ENCODE peak calls at places on chromosomes 11 and 22, in four cellular contexts. One of them, this sample, is unnamed.
A peak's percentile ranks its signal among the peaks of the same experiment; 100 is the strongest.

GRCh38 chr11:19691815-19692214 is 20.8 kb upstream of the NAV2 start:
- DNase-seq in GM12878: no peak
- DNase-seq in HepG2: no peak
- DNase-seq in H1: no peak
- DNase-seq in this sample: no peak

GRCh38 chr11:114187173-114187572 is 109.0 kb upstream of the NNMT start:
- DNase-seq in GM12878: no peak
- DNase-seq in HepG2: no peak
- DNase-seq in H1: no peak
- DNase-seq in this sample: no peak

GRCh38 chr11:44611687-44612437 is 46.4 kb downstream of the CD82 start:
- DNase-seq in GM12878: peak; percentile 86
- DNase-seq in HepG2: no peak
- DNase-seq in H1: no peak
- DNase-seq in this sample: peak; percentile 52

GRCh38 chr11:100682247-100682969 is 4.7 kb upstream of the ARHGAP42 start:
- DNase-seq in GM12878: no peak
- DNase-seq in HepG2: no peak
- DNase-seq in H1: no peak
- DNase-seq in this sample: no peak

GRCh38 chr22:29710922-29711593 is 8.7 kb upstream of the CABP7 start:
- DNase-seq in GM12878: no peak
- DNase-seq in HepG2: no peak
- DNase-seq in H1: no peak
- DNase-seq in this sample: no peak

GRCh38 chr11:31902706-31903105 is 91.6 kb upstream of the PAX6 start:
- DNase-seq in GM12878: no peak
- DNase-seq in HepG2: no peak
- DNase-seq in H1: no peak
- DNase-seq in this sample: no peak

GRCh38 chr22:17981497-17981896 is 42.9 kb downstream of the MICAL3 start:
- DNase-seq in GM12878: no peak
- DNase-seq in HepG2: no peak
- DNase-seq in H1: no peak
- DNase-seq in this sample: no peak

GRCh38 chr22:23652711-23653110 is 20.6 kb upstream of the DRICH1 start:
- DNase-seq in GM12878: no peak
- DNase-seq in HepG2: no peak
- DNase-seq in H1: no peak
- DNase-seq in this sample: no peak

GRCh38 chr22:29245626-29246385 is 22.0 kb downstream of the RHBDD3 start:
- DNase-seq in GM12878: no peak
- DNase-seq in HepG2: peak; percentile 62
- DNase-seq in H1: peak; percentile 89
- DNase-seq in this sample: peak; percentile 64

GRCh38 chr11:111298466-111299110 is at the start of gene POU2AF3:
- DNase-seq in GM12878: no peak
- DNase-seq in HepG2: no peak
- DNase-seq in H1: no peak
- DNase-seq in this sample: peak; percentile 23

GRCh38 chr11:70522613-70523311 is 124.4 kb downstream of the CTTN start:
- DNase-seq in GM12878: no peak
- DNase-seq in HepG2: no peak
- DNase-seq in H1: peak; percentile 52
- DNase-seq in this sample: no peak

GRCh38 chr11:848988-849824 is 6.6 kb downstream of the TSPAN4 start:
- DNase-seq in GM12878: no peak
- DNase-seq in HepG2: no peak
- DNase-seq in H1: peak; percentile 90
- DNase-seq in this sample: no peak

GRCh38 chr11:66856496-66857233 is at the start of gene LRFN4:
- DNase-seq in GM12878: no peak
- DNase-seq in HepG2: no peak
- DNase-seq in H1: no peak
- DNase-seq in this sample: peak; percentile 78
- TF ChIP-seq POLR2AphosphoS5 in GM12878: no peak
- TF ChIP-seq POLR2AphosphoS5 in HepG2: no peak
- TF ChIP-seq POLR2AphosphoS5 in H1: peak; percentile 60
- TF ChIP-seq POLR2AphosphoS5 in this sample: no peak

DNA sequence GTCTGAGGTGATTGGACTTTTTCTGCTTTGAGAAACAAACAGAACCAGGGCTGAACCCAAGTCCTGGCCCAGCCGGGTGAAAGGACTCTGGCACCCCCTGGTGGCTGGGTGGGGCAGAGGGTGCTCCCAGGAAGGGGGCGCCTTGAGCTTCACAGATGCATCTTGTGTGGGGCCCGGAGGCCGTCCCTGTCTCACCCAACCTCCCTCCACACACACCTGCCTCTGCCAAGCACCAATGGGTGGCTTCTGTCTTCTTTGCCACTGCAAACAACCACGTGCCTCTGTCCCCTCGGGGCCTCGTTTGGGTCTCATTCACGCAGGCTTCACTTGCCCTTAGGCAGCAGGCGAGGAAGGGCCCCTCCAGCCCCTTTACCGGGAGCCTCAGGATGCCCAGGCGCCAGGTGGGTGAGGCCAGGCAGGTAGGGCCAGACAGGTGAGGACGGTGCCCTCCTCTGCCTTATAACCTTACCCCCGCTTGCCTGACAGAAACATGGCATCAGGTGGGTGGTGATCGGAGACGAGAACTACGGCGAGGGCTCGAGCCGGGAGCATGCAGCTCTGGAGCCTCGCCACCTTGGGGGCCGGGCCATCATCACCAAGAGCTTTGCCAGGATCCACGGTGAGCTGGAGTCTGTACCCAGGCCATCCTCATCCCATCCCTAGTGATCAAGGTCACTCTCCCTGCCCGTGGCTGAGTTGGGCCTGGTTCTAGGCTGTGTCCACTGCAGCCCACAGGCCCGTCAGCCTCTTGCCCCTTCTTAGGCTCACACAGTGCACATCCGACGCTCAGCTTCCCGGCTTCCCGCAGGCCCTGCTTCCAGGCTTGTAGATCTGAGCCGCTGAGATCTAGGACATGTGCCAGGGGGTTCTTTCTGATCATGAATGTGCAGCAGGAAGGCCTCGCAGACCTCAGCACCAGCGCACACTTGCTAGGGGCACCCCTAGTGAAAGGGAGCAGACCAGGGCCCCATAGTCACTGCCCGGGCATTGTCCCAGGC is 17.2 kb downstream of the POLR3H start:
- DNase-seq in GM12878: no peak
- DNase-seq in HepG2: no peak
- DNase-seq in H1: peak; percentile 90
- DNase-seq in this sample: peak; percentile 83
- TF ChIP-seq TAF1 in GM12878: no peak
- TF ChIP-seq TAF1 in HepG2: no peak
- TF ChIP-seq TAF1 in H1: no peak
- TF ChIP-seq TAF1 in this sample: no peak

GRCh38 chr11:72724851-72725730 is 27.1 kb downstream of the ARAP1 start:
- DNase-seq in GM12878: no peak
- DNase-seq in HepG2: peak; percentile 80
- DNase-seq in H1: peak; percentile 89
- DNase-seq in this sample: no peak
- TF ChIP-seq POLR2A in GM12878: no peak
- TF ChIP-seq POLR2A in HepG2: no peak
- TF ChIP-seq POLR2A in H1: no peak
- TF ChIP-seq POLR2A in this sample: no peak

GRCh38 chr11:72245232-72245816 is 1.3 kb upstream of the PHOX2A start:
- DNase-seq in GM12878: no peak
- DNase-seq in HepG2: no peak
- DNase-seq in H1: peak; percentile 52
- DNase-seq in this sample: no peak
- TF ChIP-seq POLR2AphosphoS5 in GM12878: no peak
- TF ChIP-seq POLR2AphosphoS5 in HepG2: no peak
- TF ChIP-seq POLR2AphosphoS5 in H1: no peak
- TF ChIP-seq POLR2AphosphoS5 in this sample: no peak

DNA sequence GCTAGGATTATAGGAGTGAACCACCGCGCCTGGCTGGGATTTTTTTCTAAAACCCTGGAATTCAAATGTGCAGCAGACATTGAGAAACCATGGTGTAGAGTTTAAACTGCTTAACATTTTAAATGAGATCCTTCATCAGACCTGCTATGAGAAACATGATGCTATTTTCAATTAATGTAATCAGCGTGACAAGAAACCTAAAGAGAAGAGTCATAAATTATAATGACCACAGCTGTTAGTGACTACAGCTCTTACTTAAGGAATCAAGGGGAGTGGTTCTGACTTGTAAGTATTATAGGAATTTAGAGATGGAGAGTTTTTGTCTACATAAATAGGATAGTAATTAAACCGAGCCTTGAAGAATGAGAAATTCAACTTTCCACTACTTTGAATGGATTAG is 170.6 kb downstream of the BARX2 start:
- DNase-seq in GM12878: no peak
- DNase-seq in HepG2: no peak
- DNase-seq in H1: no peak
- DNase-seq in this sample: no peak
- TF ChIP-seq TAF1 in GM12878: no peak
- TF ChIP-seq TAF1 in HepG2: no peak
- TF ChIP-seq TAF1 in H1: no peak
- TF ChIP-seq TAF1 in this sample: no peak

GRCh38 chr11:118915941-118916841 is 9.5 kb downstream of the BCL9L start:
- DNase-seq in GM12878: no peak
- DNase-seq in HepG2: no peak
- DNase-seq in H1: no peak
- DNase-seq in this sample: no peak

GRCh38 chr11:118918686-118919280 is 6.9 kb downstream of the BCL9L start:
- DNase-seq in GM12878: no peak
- DNase-seq in HepG2: no peak
- DNase-seq in H1: peak; percentile 59
- DNase-seq in this sample: no peak

GRCh38 chr11:118918128-118918685 is 7.5 kb downstream of the BCL9L start:
- DNase-seq in GM12878: no peak
- DNase-seq in HepG2: peak; percentile 69
- DNase-seq in H1: no peak
- DNase-seq in this sample: no peak

GRCh38 chr11:118916842-118917388 is 8.8 kb downstream of the BCL9L start:
- DNase-seq in GM12878: no peak
- DNase-seq in HepG2: peak; percentile 54
- DNase-seq in H1: no peak
- DNase-seq in this sample: no peak

GRCh38 chr11:118917488-118918127 is 8.1 kb downstream of the BCL9L start:
- DNase-seq in GM12878: no peak
- DNase-seq in HepG2: peak; percentile 74
- DNase-seq in H1: no peak
- DNase-seq in this sample: no peak
- TF ChIP-seq POLR2A in GM12878: no peak
- TF ChIP-seq POLR2A in HepG2: no peak
- TF ChIP-seq POLR2A in H1: no peak
- TF ChIP-seq POLR2A in this sample: no peak